ENCODE peak calls at places on chromosomes 1 and 21, in eight cellular contexts. B is adrenal gland, P is uterus, O is testis, J is RWPE2, N is heart right ventricle, I is hepatocyte, R is fibroblast of lung. U is an unnamed sample.

GRCh38 chr1:204190212-204191211 is 5.8 kb downstream of the KISS1 start:
- DNase-seq in O (no peak), N (no peak), B (no peak), R (peak; percentile 69), J (no peak), I (peak; percentile 88), P (peak; percentile 52), U (no peak)

GRCh38 chr1:203628185-203628996 is 1.8 kb downstream of the ATP2B4 start:
- DNase-seq in B (peak; percentile 69), R (peak; percentile 63), P (peak; percentile 73), O (peak; percentile 56), N (peak; percentile 37), I (peak; percentile 81), J (peak; percentile 76), U (peak; percentile 43)

GRCh38 chr1:158371188-158371953 is 17.7 kb downstream of the CD1E start:
- DNase-seq in R (no peak), O (no peak), B (no peak), J (no peak), P (no peak), N (no peak), I (no peak), U (no peak)

GRCh38 chr21:33441489-33442477 is 38.0 kb downstream of the TMEM50B start:
- DNase-seq in J (no peak), N (peak; percentile 85), B (peak; percentile 76), P (no peak), I (peak; percentile 16), O (no peak), R (peak; percentile 94), U (peak; percentile 90)

GRCh38 chr1:27026621-27027574 is 14.2 kb upstream of the TENT5B start:
- DNase-seq in R (peak; percentile 81), B (peak; percentile 73), O (no peak), N (no peak), I (peak; percentile 75), J (no peak), P (peak; percentile 54), U (peak; percentile 58)

GRCh38 chr1:99979071-99979470 is 9.3 kb downstream of the SLC35A3 start:
- DNase-seq in J (no peak), N (no peak), O (no peak), B (no peak), I (no peak), P (no peak), R (no peak), U (no peak)

GRCh38 chr21:42850866-42851391 is 28.4 kb downstream of the WDR4 start:
- DNase-seq in B (no peak), N (no peak), J (peak; percentile 60), R (no peak), I (no peak), P (no peak), O (peak; percentile 43), U (peak; percentile 5)

GRCh38 chr1:59057211-59057694 is 239.6 kb upstream of the FGGY start:
- DNase-seq in N (peak; percentile 87), O (peak; percentile 76), P (peak; percentile 92), R (peak; percentile 98), J (no peak), I (peak; percentile 91), B (peak; percentile 85), U (peak; percentile 90)

GRCh38 chr1:224116131-224116530 is 2.2 kb downstream of the FBXO28 start:
- DNase-seq in R (peak; percentile 71), N (no peak), O (no peak), I (peak; percentile 46), P (no peak), B (no peak), J (no peak), U (no peak)

GRCh38 chr1:239253032-239253431 is 133.3 kb upstream of the CHRM3 start:
- DNase-seq in B (no peak), I (no peak), R (no peak), N (no peak), P (no peak), O (no peak), J (no peak), U (no peak)

GRCh38 chr1:29542476-29543015 is 306.2 kb downstream of the PTPRU start:
- DNase-seq in P (no peak), O (peak; percentile 4), R (no peak), I (no peak), B (peak; percentile 34), N (no peak), J (no peak), U (no peak)

GRCh38 chr21:44965251-44966022 is 25.6 kb downstream of the SLX9 start:
- DNase-seq in J (no peak), B (no peak), R (peak; percentile 30), P (no peak), I (no peak), O (no peak), N (no peak), U (peak; percentile 90)
- H3K36me3 ChIP-seq in J (peaks cover 65% of the 10 kb centered on the region), B (peaks cover 5% of the 10 kb centered on the region), R (peaks cover 5% of the 10 kb centered on the region), P (no peaks in the 10 kb centered on the region), I (no peaks in the 10 kb centered on the region), O (no peaks in the 10 kb centered on the region), N (peaks cover 16% of the 10 kb centered on the region), U (no peaks in the 10 kb centered on the region)

GRCh38 chr1:42957880-42958487 is 684 bp downstream of the SLC2A1 start:
- DNase-seq in J (no peak), B (no peak), I (peak; percentile 88), O (peak; percentile 68), R (peak; percentile 38), P (peak; percentile 49), N (peak; percentile 25), U (peak; percentile 23)
- TF ChIP-seq CTCF in J (no peak), B (no peak), I (no peak), O (no peak), R (no peak), P (no peak), N (no peak), U (peak; percentile 2)

DNA sequence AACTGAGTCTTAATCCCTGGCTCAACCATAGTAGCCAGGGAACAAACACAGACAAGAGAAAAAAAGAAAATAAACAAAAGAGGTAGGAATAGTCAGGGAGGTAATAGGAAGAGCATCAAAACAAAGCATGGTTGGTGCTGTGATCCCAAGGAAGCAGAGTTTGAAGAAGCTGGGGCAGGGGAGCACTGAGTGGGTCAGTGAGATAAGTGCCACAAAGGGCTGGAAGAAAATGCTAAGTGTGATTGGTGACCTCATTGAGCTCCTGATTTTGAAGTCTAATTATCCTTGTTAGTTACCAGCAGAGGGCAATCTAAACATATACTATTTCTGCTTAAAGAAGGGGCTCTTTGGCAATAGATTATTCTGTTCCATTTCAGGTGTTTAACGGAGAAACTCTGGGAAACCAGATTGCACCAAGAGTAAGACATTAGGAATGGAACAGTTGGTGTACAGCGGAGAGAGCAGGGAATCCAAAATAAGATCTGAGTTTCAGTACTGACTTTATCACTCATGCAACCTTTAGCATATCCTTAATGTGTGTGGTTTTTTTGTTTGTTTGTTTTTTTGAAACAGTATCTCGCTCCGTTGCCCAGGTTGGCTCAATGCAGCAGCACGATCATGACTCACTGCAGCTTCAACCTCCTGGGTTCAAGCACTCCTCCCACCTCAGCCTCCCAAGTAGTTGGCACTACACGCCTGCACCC is 30.7 kb upstream of the KIAA1614 start:
- DNase-seq in J (no peak), P (no peak), R (peak; percentile 74), B (no peak), O (no peak), N (no peak), I (peak; percentile 71), U (no peak)
- H3K36me3 ChIP-seq in J (peaks cover 7% of the 10 kb centered on the region), P (no peaks in the 10 kb centered on the region), R (no peaks in the 10 kb centered on the region), B (peaks cover 6% of the 10 kb centered on the region), O (no peaks in the 10 kb centered on the region), N (peaks cover 74% of the 10 kb centered on the region), I (no peaks in the 10 kb centered on the region), U (no peaks in the 10 kb centered on the region)

DNA sequence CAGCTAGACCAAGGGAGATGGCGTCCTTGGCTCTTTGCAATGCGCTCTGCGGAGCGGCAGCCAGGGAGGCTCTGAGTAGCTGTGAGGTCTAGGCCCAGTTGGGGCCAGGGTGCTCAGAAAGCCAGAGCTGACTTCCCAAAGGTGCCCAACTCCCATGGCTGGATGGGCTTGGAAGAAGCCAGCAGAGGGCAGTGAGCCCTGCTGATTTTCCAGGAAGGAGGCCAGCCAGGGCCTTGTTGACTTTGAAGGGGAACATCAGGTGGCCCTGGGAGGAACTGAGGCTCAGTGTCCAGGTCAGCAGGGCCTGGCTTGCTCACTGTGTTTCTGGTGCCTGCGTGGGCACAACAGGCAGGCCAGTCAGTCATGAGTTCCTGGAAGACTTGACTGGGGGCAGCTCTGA is 27.1 kb downstream of the CDCP2 start:
- DNase-seq in I (peak; percentile 60), R (peak; percentile 17), N (peak; percentile 19), B (peak; percentile 70), O (peak; percentile 57), P (no peak), J (no peak), U (no peak)
- TF ChIP-seq CTCF in I (peak; percentile 44), R (peak; percentile 31), N (peak; percentile 43), B (no peak), O (no peak), P (peak; percentile 10), J (peak; percentile 35), U (peak; percentile 60)

GRCh38 chr21:46252840-46253239 is 24.3 kb upstream of the LSS start:
- DNase-seq in I (no peak), N (no peak), J (no peak), O (no peak), P (no peak), B (no peak), R (no peak), U (no peak)
- H3K36me3 ChIP-seq in I (no peaks in the 10 kb centered on the region), N (peaks cover 98% of the 10 kb centered on the region), J (peaks cover 92% of the 10 kb centered on the region), O (no peaks in the 10 kb centered on the region), P (no peaks in the 10 kb centered on the region), B (peaks cover 91% of the 10 kb centered on the region), R (peaks cover 40% of the 10 kb centered on the region), U (peaks cover 67% of the 10 kb centered on the region)

GRCh38 chr1:38152351-38153082 is 105.9 kb upstream of the POU3F1 start:
- DNase-seq in P (no peak), I (peak; percentile 16), N (no peak), B (peak; percentile 69), J (no peak), O (no peak), R (no peak), U (no peak)
- TF ChIP-seq CTCF in P (no peak), I (peak; percentile 11), N (no peak), B (no peak), J (peak; percentile 32), O (no peak), R (no peak), U (no peak)

GRCh38 chr21:46354518-46354917 is 30.6 kb downstream of the PCNT start:
- DNase-seq in O (no peak), J (no peak), R (no peak), B (no peak), N (no peak), P (no peak), I (no peak), U (no peak)
- H3K36me3 ChIP-seq in O (no peaks in the 10 kb centered on the region), J (peaks cover 70% of the 10 kb centered on the region), R (peaks cover 30% of the 10 kb centered on the region), B (peaks cover 87% of the 10 kb centered on the region), N (peaks cover 98% of the 10 kb centered on the region), P (no peaks in the 10 kb centered on the region), I (no peaks in the 10 kb centered on the region), U (peaks cover 62% of the 10 kb centered on the region)

U was measured in brain microvascular endothelial cell.